ENCODE peak calls at places on chromosomes 2 and 18, in nine cellular contexts. One of them, this sample, is unnamed.

GRCh38 chr2:112156152-112156986 is 18.2 kb downstream of the FBLN7 start:
- DNase-seq in sigmoid colon: no peak
- DNase-seq in cardiac fibroblast: peak
- DNase-seq in esophagus squamous epithelium: no peak
- DNase-seq in Panc1: no peak
- DNase-seq in fibroblast of pulmonary artery: peak
- DNase-seq in gastrocnemius medialis: no peak
- DNase-seq in uterus: no peak
- DNase-seq in spleen: no peak
- DNase-seq in this sample: peak

GRCh38 chr2:229330952-229331351 is 59.9 kb upstream of the PID1 start:
- DNase-seq in uterus: no peak
- DNase-seq in sigmoid colon: no peak
- DNase-seq in spleen: no peak
- DNase-seq in Panc1: no peak
- DNase-seq in gastrocnemius medialis: peak
- DNase-seq in cardiac fibroblast: no peak
- DNase-seq in fibroblast of pulmonary artery: no peak
- DNase-seq in esophagus squamous epithelium: no peak
- DNase-seq in this sample: no peak

GRCh38 chr18:13241083-13241892 is 22.7 kb downstream of the LDLRAD4 start:
- DNase-seq in spleen: peak
- DNase-seq in gastrocnemius medialis: no peak
- DNase-seq in fibroblast of pulmonary artery: no peak
- DNase-seq in uterus: no peak
- DNase-seq in esophagus squamous epithelium: no peak
- DNase-seq in sigmoid colon: peak
- DNase-seq in cardiac fibroblast: no peak
- DNase-seq in Panc1: no peak
- DNase-seq in this sample: no peak

GRCh38 chr2:240430595-240430994 is 4.9 kb upstream of the GPC1 start:
- DNase-seq in spleen: no peak
- DNase-seq in gastrocnemius medialis: no peak
- DNase-seq in esophagus squamous epithelium: no peak
- DNase-seq in sigmoid colon: peak
- DNase-seq in Panc1: no peak
- DNase-seq in cardiac fibroblast: no peak
- DNase-seq in fibroblast of pulmonary artery: no peak
- DNase-seq in uterus: peak
- DNase-seq in this sample: no peak

GRCh38 chr2:25146896-25147295 is 21.5 kb downstream of the POMC start:
- DNase-seq in fibroblast of pulmonary artery: no peak
- DNase-seq in spleen: no peak
- DNase-seq in Panc1: no peak
- DNase-seq in uterus: no peak
- DNase-seq in sigmoid colon: no peak
- DNase-seq in cardiac fibroblast: no peak
- DNase-seq in esophagus squamous epithelium: no peak
- DNase-seq in gastrocnemius medialis: no peak
- DNase-seq in this sample: no peak

GRCh38 chr18:37487400-37487831 is 78.2 kb downstream of the CELF4 start:
- DNase-seq in sigmoid colon: no peak
- DNase-seq in spleen: no peak
- DNase-seq in esophagus squamous epithelium: no peak
- DNase-seq in cardiac fibroblast: no peak
- DNase-seq in uterus: no peak
- DNase-seq in fibroblast of pulmonary artery: peak
- DNase-seq in Panc1: no peak
- DNase-seq in gastrocnemius medialis: no peak
- DNase-seq in this sample: no peak

GRCh38 chr2:48530033-48530804 is at the start of gene STON1:
- DNase-seq in esophagus squamous epithelium: no peak
- DNase-seq in uterus: peak
- DNase-seq in spleen: peak
- DNase-seq in sigmoid colon: peak
- DNase-seq in Panc1: no peak
- DNase-seq in fibroblast of pulmonary artery: peak
- DNase-seq in cardiac fibroblast: peak
- DNase-seq in gastrocnemius medialis: peak
- DNase-seq in this sample: peak

GRCh38 chr18:23779696-23780303 is 90.5 kb downstream of the LAMA3 start:
- DNase-seq in spleen: no peak
- DNase-seq in gastrocnemius medialis: no peak
- DNase-seq in fibroblast of pulmonary artery: peak
- DNase-seq in Panc1: no peak
- DNase-seq in uterus: no peak
- DNase-seq in esophagus squamous epithelium: no peak
- DNase-seq in sigmoid colon: no peak
- DNase-seq in cardiac fibroblast: peak
- DNase-seq in this sample: peak

GRCh38 chr2:223306371-223306770 is 254.4 kb downstream of the KCNE4 start:
- DNase-seq in Panc1: no peak
- DNase-seq in gastrocnemius medialis: no peak
- DNase-seq in esophagus squamous epithelium: no peak
- DNase-seq in sigmoid colon: no peak
- DNase-seq in cardiac fibroblast: peak
- DNase-seq in spleen: no peak
- DNase-seq in fibroblast of pulmonary artery: peak
- DNase-seq in uterus: no peak
- DNase-seq in this sample: peak

GRCh38 chr2:73939419-73939818 is 12.7 kb downstream of the DGUOK start:
- DNase-seq in sigmoid colon: no peak
- DNase-seq in esophagus squamous epithelium: no peak
- DNase-seq in cardiac fibroblast: peak
- DNase-seq in gastrocnemius medialis: no peak
- DNase-seq in spleen: no peak
- DNase-seq in Panc1: no peak
- DNase-seq in fibroblast of pulmonary artery: peak
- DNase-seq in uterus: no peak
- DNase-seq in this sample: peak

DNA sequence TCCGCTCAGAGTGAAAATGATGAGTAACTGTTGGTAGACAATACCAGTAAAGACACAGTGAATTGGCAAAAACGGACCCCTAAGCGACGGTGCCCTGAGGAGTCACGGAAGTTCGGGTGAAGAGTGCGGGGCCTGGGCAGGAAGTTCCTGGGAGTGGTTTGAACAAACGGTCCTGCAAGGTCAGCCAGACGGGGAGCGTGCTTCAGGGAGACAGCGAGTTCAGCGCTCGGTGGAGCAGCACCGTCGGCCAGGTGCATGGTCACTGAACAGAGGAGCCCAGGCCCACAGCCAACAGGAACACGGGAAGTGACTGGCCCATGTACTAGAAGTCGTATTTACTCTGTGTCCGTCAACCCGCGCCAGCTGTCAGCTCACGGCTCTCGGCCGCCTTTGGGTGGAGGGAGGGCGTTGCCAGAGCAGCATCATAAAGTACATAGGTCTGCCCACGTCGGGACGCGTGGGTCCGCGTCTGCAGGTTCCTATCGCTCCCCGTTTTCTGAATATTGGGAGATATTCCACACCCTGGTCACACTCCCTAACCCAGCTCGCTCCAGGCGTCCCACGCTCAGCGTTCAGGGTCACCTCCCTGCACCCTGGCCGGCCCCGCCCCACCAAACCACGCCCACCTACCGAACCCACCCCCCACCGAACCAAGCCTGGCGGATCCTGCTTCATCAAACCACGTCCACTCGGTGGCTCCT is 75.6 kb upstream of the UXS1 start:
- DNase-seq in fibroblast of pulmonary artery: no peak
- DNase-seq in uterus: no peak
- DNase-seq in esophagus squamous epithelium: no peak
- DNase-seq in Panc1: no peak
- DNase-seq in gastrocnemius medialis: peak
- DNase-seq in sigmoid colon: no peak
- DNase-seq in spleen: peak
- DNase-seq in cardiac fibroblast: peak
- DNase-seq in this sample: no peak
- H3K4me3 ChIP-seq in fibroblast of pulmonary artery: no peak
- H3K4me3 ChIP-seq in uterus: peak
- H3K4me3 ChIP-seq in esophagus squamous epithelium: peak
- H3K4me3 ChIP-seq in Panc1: peak
- H3K4me3 ChIP-seq in gastrocnemius medialis: peak
- H3K4me3 ChIP-seq in sigmoid colon: no peak
- H3K4me3 ChIP-seq in spleen: peak
- H3K4me3 ChIP-seq in cardiac fibroblast: peak
- H3K4me3 ChIP-seq in this sample: peak

GRCh38 chr2:39648574-39648973 is 17.1 kb upstream of the TMEM178A start:
- DNase-seq in Panc1: no peak
- DNase-seq in spleen: no peak
- DNase-seq in fibroblast of pulmonary artery: no peak
- DNase-seq in sigmoid colon: no peak
- DNase-seq in esophagus squamous epithelium: no peak
- DNase-seq in gastrocnemius medialis: no peak
- DNase-seq in cardiac fibroblast: no peak
- DNase-seq in uterus: no peak
- DNase-seq in this sample: no peak

GRCh38 chr2:39649491-39649890 is 16.2 kb upstream of the TMEM178A start:
- DNase-seq in esophagus squamous epithelium: no peak
- DNase-seq in Panc1: no peak
- DNase-seq in cardiac fibroblast: no peak
- DNase-seq in spleen: no peak
- DNase-seq in sigmoid colon: no peak
- DNase-seq in fibroblast of pulmonary artery: no peak
- DNase-seq in uterus: no peak
- DNase-seq in gastrocnemius medialis: no peak
- DNase-seq in this sample: no peak

GRCh38 chr2:39650468-39650867 is 15.2 kb upstream of the TMEM178A start:
- DNase-seq in cardiac fibroblast: no peak
- DNase-seq in gastrocnemius medialis: no peak
- DNase-seq in fibroblast of pulmonary artery: no peak
- DNase-seq in Panc1: no peak
- DNase-seq in sigmoid colon: no peak
- DNase-seq in spleen: no peak
- DNase-seq in uterus: no peak
- DNase-seq in esophagus squamous epithelium: no peak
- DNase-seq in this sample: no peak

GRCh38 chr2:39646267-39646666 is 19.4 kb upstream of the TMEM178A start:
- DNase-seq in gastrocnemius medialis: no peak
- DNase-seq in cardiac fibroblast: no peak
- DNase-seq in spleen: no peak
- DNase-seq in Panc1: no peak
- DNase-seq in sigmoid colon: no peak
- DNase-seq in fibroblast of pulmonary artery: no peak
- DNase-seq in uterus: no peak
- DNase-seq in esophagus squamous epithelium: no peak
- DNase-seq in this sample: no peak

GRCh38 chr2:39646891-39647780 is 18.6 kb upstream of the TMEM178A start:
- DNase-seq in uterus: no peak
- DNase-seq in sigmoid colon: no peak
- DNase-seq in gastrocnemius medialis: no peak
- DNase-seq in fibroblast of pulmonary artery: no peak
- DNase-seq in Panc1: no peak
- DNase-seq in spleen: no peak
- DNase-seq in esophagus squamous epithelium: no peak
- DNase-seq in cardiac fibroblast: no peak
- DNase-seq in this sample: no peak
- TF ChIP-seq CTCF in uterus: no peak
- TF ChIP-seq CTCF in sigmoid colon: no peak
- TF ChIP-seq CTCF in gastrocnemius medialis: no peak
- TF ChIP-seq CTCF in fibroblast of pulmonary artery: no peak
- TF ChIP-seq CTCF in Panc1: no peak
- TF ChIP-seq CTCF in spleen: no peak
- TF ChIP-seq CTCF in esophagus squamous epithelium: no peak
- TF ChIP-seq CTCF in cardiac fibroblast: no peak
- TF ChIP-seq CTCF in this sample: no peak

DNA sequence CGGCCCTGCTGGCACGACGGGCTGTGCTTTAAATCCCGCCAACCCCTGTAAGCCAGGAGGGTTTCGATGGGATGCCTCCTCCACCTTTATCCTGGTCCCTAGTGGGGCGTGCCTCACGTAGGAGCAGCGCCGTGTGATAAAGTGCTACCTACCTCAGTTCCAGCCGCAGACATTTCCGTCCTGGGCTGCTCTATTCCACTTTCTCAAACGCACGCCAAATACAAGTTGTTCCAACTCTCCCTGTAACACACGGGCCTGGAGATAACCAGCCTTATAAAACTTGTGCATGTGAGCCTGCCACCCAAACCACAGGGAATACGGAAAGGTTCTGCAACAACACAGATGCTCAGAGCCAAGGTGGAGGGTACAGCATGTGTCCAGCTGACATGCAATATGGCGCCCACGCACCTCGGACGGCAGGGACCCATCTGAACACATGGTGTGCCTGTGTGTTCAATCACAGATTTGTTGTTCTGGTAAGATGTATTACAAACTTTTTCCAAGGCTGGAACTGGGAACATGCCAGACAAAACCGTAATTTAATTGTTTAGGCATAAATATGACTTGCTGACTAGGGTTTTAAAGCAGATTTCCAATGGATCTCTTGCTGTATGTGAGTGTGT is 47.7 kb downstream of the ZNF516 start:
- DNase-seq in gastrocnemius medialis: no peak
- DNase-seq in sigmoid colon: peak
- DNase-seq in cardiac fibroblast: no peak
- DNase-seq in uterus: peak
- DNase-seq in Panc1: no peak
- DNase-seq in fibroblast of pulmonary artery: peak
- DNase-seq in spleen: peak
- DNase-seq in esophagus squamous epithelium: no peak
- DNase-seq in this sample: peak
- H3K4me3 ChIP-seq in gastrocnemius medialis: no peak
- H3K4me3 ChIP-seq in sigmoid colon: no peak
- H3K4me3 ChIP-seq in cardiac fibroblast: no peak
- H3K4me3 ChIP-seq in uterus: no peak
- H3K4me3 ChIP-seq in Panc1: no peak
- H3K4me3 ChIP-seq in fibroblast of pulmonary artery: no peak
- H3K4me3 ChIP-seq in spleen: no peak
- H3K4me3 ChIP-seq in esophagus squamous epithelium: no peak
- H3K4me3 ChIP-seq in this sample: peak

GRCh38 chr2:178056345-178056744 is 16.2 kb downstream of the PDE11A start:
- DNase-seq in esophagus squamous epithelium: no peak
- DNase-seq in spleen: no peak
- DNase-seq in sigmoid colon: no peak
- DNase-seq in cardiac fibroblast: no peak
- DNase-seq in fibroblast of pulmonary artery: no peak
- DNase-seq in Panc1: no peak
- DNase-seq in gastrocnemius medialis: no peak
- DNase-seq in uterus: no peak
- DNase-seq in this sample: no peak

GRCh38 chr2:178057179-178057578 is 15.4 kb downstream of the PDE11A start:
- DNase-seq in sigmoid colon: no peak
- DNase-seq in fibroblast of pulmonary artery: no peak
- DNase-seq in Panc1: no peak
- DNase-seq in spleen: no peak
- DNase-seq in gastrocnemius medialis: no peak
- DNase-seq in uterus: no peak
- DNase-seq in esophagus squamous epithelium: no peak
- DNase-seq in cardiac fibroblast: no peak
- DNase-seq in this sample: no peak

GRCh38 chr2:178059656-178060055 is 12.9 kb downstream of the PDE11A start:
- DNase-seq in esophagus squamous epithelium: no peak
- DNase-seq in uterus: no peak
- DNase-seq in spleen: no peak
- DNase-seq in fibroblast of pulmonary artery: no peak
- DNase-seq in cardiac fibroblast: no peak
- DNase-seq in sigmoid colon: no peak
- DNase-seq in gastrocnemius medialis: no peak
- DNase-seq in Panc1: no peak
- DNase-seq in this sample: no peak

GRCh38 chr2:178064051-178064450 is 8.5 kb downstream of the PDE11A start:
- DNase-seq in esophagus squamous epithelium: no peak
- DNase-seq in spleen: no peak
- DNase-seq in uterus: no peak
- DNase-seq in fibroblast of pulmonary artery: no peak
- DNase-seq in gastrocnemius medialis: no peak
- DNase-seq in sigmoid colon: no peak
- DNase-seq in cardiac fibroblast: no peak
- DNase-seq in Panc1: no peak
- DNase-seq in this sample: no peak

GRCh38 chr2:178059111-178059510 is 13.5 kb downstream of the PDE11A start:
- DNase-seq in cardiac fibroblast: no peak
- DNase-seq in spleen: no peak
- DNase-seq in esophagus squamous epithelium: no peak
- DNase-seq in Panc1: no peak
- DNase-seq in fibroblast of pulmonary artery: no peak
- DNase-seq in uterus: no peak
- DNase-seq in gastrocnemius medialis: no peak
- DNase-seq in sigmoid colon: no peak
- DNase-seq in this sample: no peak
- TF ChIP-seq CTCF in cardiac fibroblast: no peak
- TF ChIP-seq CTCF in spleen: no peak
- TF ChIP-seq CTCF in esophagus squamous epithelium: no peak
- TF ChIP-seq CTCF in Panc1: no peak
- TF ChIP-seq CTCF in fibroblast of pulmonary artery: no peak
- TF ChIP-seq CTCF in uterus: no peak
- TF ChIP-seq CTCF in gastrocnemius medialis: no peak
- TF ChIP-seq CTCF in sigmoid colon: no peak
- TF ChIP-seq CTCF in this sample: no peak